ENCODE peak calls at places on chromosomes 6 and 20, in five cellular contexts. A is cardiac fibroblast, S is fibroblast of mammary gland, G is A673, V is HCT116. M is an unnamed sample.
A peak's percentile ranks its signal among the peaks of the same experiment; 100 is the strongest.

GRCh38 chr6:80183019-80183418 is 76.5 kb downstream of the BCKDHB start:
- DNase-seq in A (no peak), S (no peak), G (no peak), V (no peak), M (no peak)

GRCh38 chr6:82095091-82095490 is 152.5 kb downstream of the IBTK start:
- DNase-seq in A (no peak), S (no peak), G (no peak), V (no peak), M (no peak)

GRCh38 chr6:32763417-32763816 is at the start of gene HLA-DQB2:
- DNase-seq in A (peak; percentile 5), S (no peak), G (no peak), V (peak; percentile 35), M (no peak)

GRCh38 chr6:1894954-1895353 is 285.2 kb downstream of the FOXC1 start:
- DNase-seq in A (no peak), S (no peak), G (no peak), V (no peak), M (peak; percentile 69)

GRCh38 chr20:56750430-56750829 is 121.3 kb downstream of the TFAP2C start:
- DNase-seq in A (no peak), S (no peak), G (no peak), V (peak; percentile 10), M (no peak)

GRCh38 chr6:15160812-15161211 is 85.1 kb upstream of the JARID2 start:
- DNase-seq in A (peak; percentile 14), S (peak; percentile 41), G (no peak), V (no peak), M (peak; percentile 10)

GRCh38 chr6:158026054-158026900 is 44.6 kb downstream of the SYNJ2 start:
- DNase-seq in A (peak; percentile 99), S (peak; percentile 99), G (peak; percentile 96), V (no peak), M (peak; percentile 92)

GRCh38 chr6:44233560-44234100 is 10.2 kb downstream of the SLC29A1 start:
- DNase-seq in A (no peak), S (no peak), G (no peak), V (no peak), M (no peak)

GRCh38 chr6:168130683-168131371 is 51.8 kb upstream of the FRMD1 start:
- DNase-seq in A (no peak), S (no peak), G (no peak), V (no peak), M (no peak)

GRCh38 chr20:47818996-47819609 is 33.8 kb upstream of the SULF2 start:
- DNase-seq in A (no peak), S (no peak), G (no peak), V (no peak), M (no peak)

GRCh38 chr20:7971536-7972285 is 31.5 kb upstream of the HAO1 start:
- DNase-seq in A (no peak), S (peak; percentile 28), G (no peak), V (no peak), M (no peak)

GRCh38 chr20:57618091-57618765 is 2.0 kb downstream of the ZBP1 start:
- DNase-seq in A (no peak), S (no peak), G (no peak), V (peak; percentile 57), M (peak; percentile 82)

GRCh38 chr6:159952289-159953005 is 16.4 kb upstream of the IGF2R start:
- DNase-seq in A (no peak), S (no peak), G (no peak), V (no peak), M (no peak)

GRCh38 chr6:84204011-84204410 is 23.4 kb downstream of the CEP162 start:
- DNase-seq in A (no peak), S (no peak), G (no peak), V (no peak), M (no peak)

GRCh38 chr20:4053071-4053470 is 37.7 kb upstream of the RNF24 start:
- DNase-seq in A (no peak), S (no peak), G (no peak), V (no peak), M (no peak)

GRCh38 chr6:106547556-106547955 is 81.7 kb downstream of the RTN4IP1 start:
- DNase-seq in A (peak; percentile 67), S (peak; percentile 72), G (no peak), V (no peak), M (no peak)

GRCh38 chr6:106549521-106549920 is 79.8 kb downstream of the RTN4IP1 start:
- DNase-seq in A (no peak), S (no peak), G (no peak), V (no peak), M (no peak)

GRCh38 chr6:106547053-106547414 is 82.3 kb downstream of the RTN4IP1 start:
- DNase-seq in A (peak; percentile 75), S (no peak), G (peak; percentile 51), V (peak; percentile 49), M (peak; percentile 52)

GRCh38 chr6:106547961-106548453 is 81.3 kb downstream of the RTN4IP1 start:
- DNase-seq in A (peak; percentile 79), S (peak; percentile 88), G (no peak), V (no peak), M (peak; percentile 93)

GRCh38 chr6:106546322-106547052 is 82.8 kb downstream of the RTN4IP1 start:
- DNase-seq in A (peak; percentile 96), S (peak; percentile 95), G (peak; percentile 31), V (peak; percentile 76), M (peak; percentile 94)
- H3K4me3 ChIP-seq in A (no peak overlapping the region), S (no peak overlapping the region), G (no peak overlapping the region), V (peak overlapping the region; percentile 9), M (no peak overlapping the region)

GRCh38 chr6:132023490-132023889 is 72.3 kb upstream of the CCN2 start:
- DNase-seq in A (no peak), S (peak; percentile 4), G (peak; percentile 27), V (peak; percentile 26), M (no peak)
- TF ChIP-seq CTCF in A (peak; percentile 6), S (no peak), G (peak; percentile 55), V (no peak), M (no peak)

GRCh38 chr20:35206802-35207201 is 19.7 kb upstream of the MMP24 start:
- DNase-seq in A (no peak), S (no peak), G (no peak), V (no peak), M (no peak)

DNA sequence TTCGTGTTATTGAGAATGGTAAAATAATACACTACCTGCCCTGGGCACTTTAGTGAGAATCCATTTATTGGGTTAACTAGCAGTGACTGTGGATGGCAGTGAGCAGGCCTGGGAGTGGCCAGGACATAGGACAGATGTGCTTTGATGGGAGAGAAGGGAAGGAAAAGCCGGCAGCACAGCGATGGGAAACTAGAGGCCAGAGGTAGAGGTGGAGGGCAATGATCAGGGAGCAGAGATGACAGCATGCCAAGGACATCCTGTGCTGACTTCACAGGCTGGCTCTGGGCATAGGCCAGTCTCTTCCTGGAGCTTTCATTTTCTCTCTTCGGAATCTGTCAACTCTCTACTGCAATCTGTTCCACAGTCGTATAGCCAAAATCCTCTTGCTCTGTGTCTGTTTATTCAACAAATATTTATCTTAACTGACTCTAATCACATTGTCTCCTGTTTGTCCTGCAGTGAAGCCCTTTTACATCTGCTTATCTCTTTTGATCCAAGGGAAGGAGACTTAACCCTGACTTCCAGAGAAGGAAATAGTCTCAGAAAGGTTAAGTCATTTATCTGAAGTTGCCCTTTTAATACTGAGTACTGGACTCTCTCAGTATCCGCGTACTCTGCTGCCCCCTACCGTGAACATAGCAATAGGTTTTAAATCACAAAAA is 18.4 kb upstream of the MMP24 start:
- DNase-seq in A (peak; percentile 89), S (peak; percentile 84), G (peak; percentile 77), V (peak; percentile 64), M (peak; percentile 81)
- H3K4me3 ChIP-seq in A (peak overlapping the region; percentile 9), S (no peak overlapping the region), G (no peak overlapping the region), V (no peak overlapping the region), M (no peak overlapping the region)

GRCh38 chr20:63808964-63809674 is 21.9 kb downstream of the ZBTB46 start:
- DNase-seq in A (no peak), S (no peak), G (no peak), V (no peak), M (no peak)

GRCh38 chr20:63811491-63811875 is 19.6 kb downstream of the ZBTB46 start:
- DNase-seq in A (no peak), S (no peak), G (no peak), V (no peak), M (no peak)

GRCh38 chr20:63809856-63810255 is 21.2 kb downstream of the ZBTB46 start:
- DNase-seq in A (no peak), S (no peak), G (no peak), V (no peak), M (no peak)

GRCh38 chr20:63808145-63808724 is 22.8 kb downstream of the ZBTB46 start:
- DNase-seq in A (no peak), S (no peak), G (no peak), V (no peak), M (no peak)

DNA sequence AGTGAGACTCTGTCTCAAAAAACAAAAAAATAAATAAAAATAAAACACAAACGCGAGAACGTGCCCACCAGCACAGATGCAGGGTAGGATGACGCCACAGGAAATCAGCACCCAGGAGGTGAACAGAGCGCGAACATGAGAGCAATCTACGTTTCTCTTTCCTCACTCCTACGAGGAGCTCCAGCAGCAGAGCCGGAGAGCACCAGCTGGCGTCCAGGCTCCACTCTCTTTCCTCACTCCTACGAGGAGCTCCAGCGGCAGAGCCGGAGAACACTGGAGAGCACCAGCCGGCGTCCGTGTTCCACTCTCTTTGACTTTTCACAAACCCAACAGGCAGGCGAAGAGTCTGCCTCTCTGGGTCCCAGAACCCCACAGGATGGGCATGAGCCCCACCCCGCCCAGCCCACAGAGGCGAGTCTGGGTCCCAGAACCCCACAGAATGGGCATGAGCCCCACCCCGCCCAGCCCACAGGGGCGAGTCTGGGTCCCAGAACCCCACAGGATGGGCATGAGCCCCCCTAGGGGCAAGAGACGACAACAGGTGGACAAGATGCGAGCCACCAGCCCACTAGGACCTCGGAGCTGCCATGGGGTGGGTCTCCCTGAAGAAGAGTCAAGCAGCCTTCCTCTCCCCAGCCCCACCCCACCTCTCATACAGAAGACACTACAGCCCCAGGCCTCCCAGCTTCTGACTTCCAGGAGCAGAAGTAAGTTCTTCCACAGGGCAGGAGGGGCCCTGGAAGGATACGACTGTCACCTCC is 20.2 kb downstream of the ZBTB46 start:
- DNase-seq in A (peak; percentile 21), S (no peak), G (no peak), V (no peak), M (no peak)
- TF ChIP-seq CTCF in A (no peak), S (no peak), G (no peak), V (no peak), M (no peak)

DNA sequence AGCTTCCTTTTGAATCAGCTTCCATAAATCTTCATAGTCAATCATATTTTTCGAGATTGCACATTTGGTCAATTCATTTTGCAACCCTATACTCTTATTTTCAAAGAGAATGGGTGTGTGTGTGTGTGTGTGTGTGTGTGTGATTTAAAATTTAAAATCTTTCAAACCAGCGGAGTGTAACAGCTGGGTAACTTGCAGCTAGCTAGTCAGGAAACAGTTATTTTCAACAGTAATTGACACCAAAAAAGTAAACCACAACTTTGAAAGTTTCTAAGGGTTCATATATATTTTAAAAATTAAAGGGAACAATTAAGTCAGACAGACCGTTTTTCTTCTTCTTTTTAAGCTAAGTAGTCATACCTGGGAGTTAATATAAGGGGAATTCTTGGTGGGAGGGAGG is 57.0 kb downstream of the PRR18 start:
- DNase-seq in A (no peak), S (no peak), G (no peak), V (no peak), M (no peak)
- H3K4me3 ChIP-seq in A (no peak overlapping the region), S (no peak overlapping the region), G (no peak overlapping the region), V (no peak overlapping the region), M (no peak overlapping the region)